ENCODE peak calls at places on chromosomes 5 and 9, in four cellular contexts. I is OCI-LY7, E is aorta, X is uterus. A is an unnamed sample.
A peak's percentile ranks its signal among the peaks of the same experiment; 100 is the strongest.

GRCh38 chr9:37082214-37082765 is 38.1 kb upstream of the ZCCHC7 start:
- DNase-seq in I (peak; percentile 63), E (no peak), X (no peak), A (no peak)

GRCh38 chr5:57862471-57863282 is 380.1 kb upstream of the ACTBL2 start:
- DNase-seq in I (no peak), E (no peak), X (no peak), A (no peak)

GRCh38 chr5:122908662-122909061 is 63.2 kb downstream of the SNX24 start:
- DNase-seq in I (no peak), E (no peak), X (no peak), A (no peak)

GRCh38 chr5:91110709-91111108 is 272.4 kb downstream of the ARRDC3 start:
- DNase-seq in I (no peak), E (no peak), X (no peak), A (no peak)

GRCh38 chr5:58773744-58774441 is 191.0 kb downstream of the RAB3C start:
- DNase-seq in I (no peak), E (no peak), X (no peak), A (no peak)

GRCh38 chr5:96863949-96864649 is 12.2 kb upstream of the ERAP2 start:
- DNase-seq in I (no peak), E (no peak), X (no peak), A (no peak)

GRCh38 chr9:123225995-123226394 is 42.4 kb downstream of the STRBP start:
- DNase-seq in I (no peak), E (no peak), X (no peak), A (no peak)

GRCh38 chr5:56530031-56530430 is 285.3 kb upstream of the MAP3K1 start:
- DNase-seq in I (no peak), E (no peak), X (no peak), A (no peak)

GRCh38 chr5:110651507-110651906 is 75.0 kb downstream of the TMEM232 start:
- DNase-seq in I (no peak), E (no peak), X (no peak), A (no peak)

GRCh38 chr9:19999491-20000057 is 210.7 kb upstream of the SLC24A2 start:
- DNase-seq in I (no peak), E (no peak), X (no peak), A (no peak)

A was measured in suprapubic skin.